ENCODE peak calls at places on chromosomes 5 and 9, in nine cellular contexts. S, Q, H, L, M, E, V, N and A are unnamed samples.

GRCh38 chr5:171806976-171807823 is 21.6 kb downstream of the SMIM23 start:
- DNase-seq in V (no peak), H (no peak), S (no peak), M (no peak), L (peak), N (no peak), Q (no peak), E (no peak), A (no peak)

GRCh38 chr5:158812381-158812780 is 287.3 kb downstream of the EBF1 start:
- DNase-seq in N (peak), V (no peak), S (no peak), L (no peak), Q (no peak), E (peak), M (peak), H (no peak), A (no peak)

GRCh38 chr5:33401482-33402390 is 39.0 kb upstream of the TARS1 start:
- DNase-seq in M (no peak), S (no peak), N (no peak), L (peak), V (no peak), H (no peak), Q (no peak), E (no peak), A (no peak)

GRCh38 chr5:154986151-154986550 is 27.4 kb upstream of the KIF4B start:
- DNase-seq in M (no peak), Q (no peak), V (no peak), N (no peak), S (no peak), H (no peak), E (no peak), L (no peak), A (no peak)

GRCh38 chr9:3887798-3888495 is 362.1 kb upstream of the RFX3 start:
- DNase-seq in E (no peak), L (no peak), M (no peak), V (no peak), Q (no peak), S (no peak), H (no peak), N (no peak), A (no peak)

GRCh38 chr9:31323726-31324444 is 1060.6 kb upstream of the ACO1 start:
- DNase-seq in V (no peak), N (no peak), H (no peak), M (no peak), S (no peak), Q (no peak), E (no peak), L (no peak), A (no peak)

GRCh38 chr5:9058161-9058560 is 487.7 kb downstream of the SEMA5A start:
- DNase-seq in L (peak), Q (no peak), S (no peak), H (no peak), M (no peak), E (no peak), N (no peak), V (no peak), A (no peak)

GRCh38 chr9:4640027-4640426 is 22.1 kb upstream of the PLPP6 start:
- DNase-seq in N (peak), L (no peak), E (no peak), S (peak), V (no peak), Q (no peak), H (peak), M (no peak), A (no peak)

GRCh38 chr5:63217422-63217821 is 638.8 kb downstream of the LRRC70 start:
- DNase-seq in E (no peak), M (no peak), N (no peak), V (no peak), S (no peak), Q (no peak), H (no peak), L (no peak), A (no peak)

GRCh38 chr5:93296338-93296737 is 284.7 kb downstream of the NR2F1-AS1 start:
- DNase-seq in S (no peak), H (no peak), Q (no peak), V (no peak), L (peak), M (no peak), E (no peak), N (no peak), A (no peak)

GRCh38 chr5:180607861-180608571 is 16.7 kb upstream of the SCGB3A1 start:
- DNase-seq in H (no peak), M (no peak), Q (no peak), E (no peak), V (no peak), L (no peak), S (no peak), N (no peak), A (no peak)

GRCh38 chr5:150081541-150082283 is 4.6 kb downstream of the CSF1R start:
- DNase-seq in N (peak), M (peak), L (peak), V (peak), E (peak), H (no peak), Q (no peak), S (peak), A (peak)

DNA sequence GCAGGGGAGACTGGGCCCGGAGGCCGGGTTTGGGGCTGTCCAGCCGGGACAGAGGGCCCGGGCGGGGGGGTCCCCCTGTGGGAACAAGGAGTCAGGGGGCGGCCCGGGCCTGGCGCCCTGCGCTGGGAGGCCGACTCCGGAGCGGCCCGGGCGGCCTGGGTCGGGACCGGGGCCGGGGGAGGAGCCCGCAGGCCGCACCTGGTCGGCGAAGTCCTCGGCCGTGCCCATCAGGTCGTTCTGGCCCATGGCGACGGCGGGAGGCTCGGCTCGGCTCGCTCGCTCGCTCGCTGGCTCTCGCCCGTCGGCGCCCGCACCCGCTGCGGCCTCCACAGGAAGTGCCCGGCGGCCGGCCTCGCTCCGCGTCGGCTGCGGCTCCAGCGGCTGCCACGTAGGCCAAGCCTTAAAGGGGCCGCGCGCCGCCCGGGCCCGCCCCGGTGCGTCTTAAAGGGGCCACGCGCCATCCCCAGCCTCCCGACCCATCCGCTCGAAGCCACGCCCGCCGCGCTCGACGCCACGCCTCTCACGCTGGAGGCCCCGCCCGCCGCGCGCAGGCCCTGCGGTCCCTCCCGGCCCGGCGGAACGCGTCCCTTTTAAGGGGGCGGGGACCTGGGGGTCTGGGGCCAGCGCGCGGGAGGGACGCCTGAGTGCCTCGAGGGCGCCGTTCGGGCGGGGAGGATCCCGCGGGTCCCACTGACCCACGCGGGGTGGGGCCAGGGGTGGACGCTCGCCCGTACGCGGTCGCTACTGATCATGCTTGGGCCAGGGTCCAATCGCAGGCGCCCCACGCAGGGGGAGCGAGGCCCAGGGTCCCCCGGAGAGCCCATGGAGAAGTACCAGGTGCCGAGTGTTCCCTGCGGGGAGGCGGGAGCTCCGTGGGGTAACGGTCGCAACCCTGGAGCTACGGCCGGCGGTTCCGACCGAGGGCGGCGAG is at the start of the genes STKLD1 and SURF4:
- DNase-seq in H (peak), V (peak), S (peak), M (peak), Q (peak), E (peak), N (peak), L (peak), A (peak)
- TF ChIP-seq POLR2A in H (peak), V (peak), S (peak), M (no peak), Q (peak), E (peak), N (peak), L (peak), A (no peak)

GRCh38 chr5:65828022-65828421 is 98.4 kb upstream of the ERBIN start:
- DNase-seq in S (no peak), Q (no peak), H (no peak), N (no peak), V (no peak), M (no peak), L (no peak), E (no peak), A (no peak)
- H3K4me3 ChIP-seq in S (no peak), Q (no peak), H (no peak), N (no peak), V (no peak), M (no peak), L (no peak), E (no peak), A (no peak)

GRCh38 chr9:21684231-21684630 is 118.2 kb upstream of the MTAP start:
- DNase-seq in E (no peak), M (no peak), N (no peak), H (no peak), S (no peak), L (no peak), Q (no peak), V (no peak), A (no peak)
- TF ChIP-seq POLR2A in E (no peak), M (no peak), N (no peak), H (no peak), S (no peak), L (no peak), Q (no peak), V (no peak), A (no peak)

DNA sequence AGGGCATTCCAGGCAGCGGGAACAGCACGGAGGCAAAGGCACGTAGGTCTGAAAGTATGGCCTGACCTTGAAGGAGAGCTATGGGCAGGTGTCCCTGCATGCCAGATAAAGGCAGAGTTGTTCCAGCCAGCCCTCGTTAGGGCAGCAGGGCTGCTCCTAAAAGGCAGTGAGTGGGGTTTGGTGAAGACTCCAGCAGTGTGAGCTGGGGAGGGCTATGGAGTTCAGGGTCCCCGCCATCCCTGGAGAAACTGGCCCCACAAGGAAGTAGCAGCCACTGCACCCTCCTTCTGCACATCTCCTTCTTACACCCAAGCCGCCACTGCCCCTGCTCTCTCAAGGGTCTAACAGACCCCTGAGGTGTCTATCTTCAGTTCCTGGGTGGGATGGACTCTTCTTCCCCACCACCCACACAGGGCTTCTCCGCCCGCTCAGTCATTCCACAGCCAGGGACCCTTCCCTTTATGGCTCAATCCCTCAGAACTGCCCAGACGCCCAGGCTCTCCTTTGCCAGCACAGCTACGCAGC is 1.4 kb downstream of the AKNA start:
- DNase-seq in H (no peak), L (no peak), N (no peak), V (peak), E (no peak), M (no peak), S (no peak), Q (no peak), A (no peak)
- H3K4me3 ChIP-seq in H (no peak), L (peak), N (peak), V (peak), E (peak), M (peak), S (no peak), Q (no peak), A (peak)

DNA sequence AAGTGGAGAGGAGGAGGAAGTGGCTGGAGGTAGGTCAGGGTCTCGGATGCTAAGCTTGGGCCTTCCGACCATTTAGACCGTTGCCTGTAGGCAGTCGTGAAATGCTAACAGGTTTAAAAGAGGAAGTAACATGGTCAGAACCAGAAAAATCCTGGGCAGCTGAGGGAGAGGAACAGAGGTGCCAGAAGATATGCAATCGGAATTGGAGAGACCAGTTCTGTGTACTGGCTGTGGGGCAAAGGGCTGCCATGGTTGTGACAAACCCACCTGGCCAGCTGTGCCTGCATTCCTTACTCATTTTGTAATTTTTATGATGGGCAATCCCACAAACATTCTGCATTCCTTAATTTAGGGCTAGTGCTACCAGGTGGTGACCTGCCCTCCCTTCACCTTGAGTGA is 37.3 kb downstream of the B4GALT1 start:
- DNase-seq in E (no peak), S (peak), N (peak), Q (no peak), L (no peak), H (no peak), M (peak), V (no peak), A (peak)
- TF ChIP-seq POLR2A in E (no peak), S (no peak), N (no peak), Q (no peak), L (no peak), H (no peak), M (no peak), V (no peak), A (no peak)